ENCODE peak calls at places on chromosomes 11 and 22, in ten cellular contexts. D is heart right ventricle, Z is GM20000, Y is prostate gland, I is MCF 10A, V is HFFc6, G is omental fat pad, B is Calu3, W is PC-9, A is WTC11. X is an unnamed sample.

GRCh38 chr11:67613960-67614715 is 7.4 kb downstream of the NDUFV1 start:
- DNase-seq in I (peak), A (peak), V (peak), G (no peak), D (peak), Y (no peak), W (peak), Z (peak), B (peak), X (peak)

GRCh38 chr11:92651159-92651558 is 318.3 kb upstream of the MTNR1B start:
- DNase-seq in V (no peak), D (no peak), G (no peak), W (no peak), Y (no peak), B (no peak), I (no peak), Z (no peak), A (no peak), X (no peak)

GRCh38 chr11:11036185-11037161 is 178.6 kb upstream of the ZBED5 start:
- DNase-seq in G (no peak), W (no peak), Y (peak), B (peak), V (peak), A (peak), I (peak), D (no peak), Z (peak), X (no peak)

GRCh38 chr22:45225732-45226560 is 14.7 kb downstream of the KIAA0930 start:
- DNase-seq in A (no peak), V (no peak), I (peak), D (no peak), Z (no peak), W (no peak), B (no peak), Y (peak), G (no peak), X (no peak)

GRCh38 chr22:35425546-35425945 is 25.6 kb downstream of the MCM5 start:
- DNase-seq in I (no peak), D (no peak), A (no peak), W (no peak), Y (no peak), G (no peak), V (no peak), Z (no peak), B (no peak), X (no peak)

GRCh38 chr11:93857413-93858185 is 7.2 kb upstream of the VSTM5 start:
- DNase-seq in I (no peak), V (no peak), Y (no peak), Z (no peak), A (no peak), W (no peak), B (no peak), D (no peak), G (no peak), X (no peak)

GRCh38 chr22:38866399-38867123 is 5.5 kb downstream of the CBX6 start:
- DNase-seq in Y (no peak), B (no peak), A (peak), I (no peak), W (no peak), G (peak), V (no peak), D (no peak), Z (peak), X (no peak)

GRCh38 chr11:12909866-12910265 is 99.2 kb upstream of the RASSF10 start:
- DNase-seq in G (no peak), Z (no peak), Y (no peak), B (no peak), I (no peak), A (no peak), V (no peak), D (no peak), W (no peak), X (no peak)

GRCh38 chr11:128324531-128325141 is 262.7 kb downstream of the ETS1 start:
- DNase-seq in D (no peak), Y (no peak), Z (no peak), G (no peak), A (no peak), B (no peak), V (no peak), W (no peak), I (no peak), X (no peak)

GRCh38 chr11:128595221-128595620 is 7.9 kb upstream of the ETS1 start:
- DNase-seq in B (no peak), A (no peak), D (no peak), Z (no peak), V (peak), W (no peak), Y (no peak), I (no peak), G (no peak), X (no peak)

GRCh38 chr22:19571207-19571795 is 47.1 kb upstream of the CLDN5 start:
- DNase-seq in Z (no peak), G (no peak), I (no peak), W (no peak), V (no peak), A (no peak), D (no peak), Y (no peak), B (no peak), X (no peak)

GRCh38 chr11:1341928-1342524 is 32.6 kb upstream of the TOLLIP start:
- DNase-seq in W (no peak), D (no peak), G (peak), Y (no peak), I (no peak), A (no peak), B (no peak), Z (no peak), V (peak), X (no peak)

GRCh38 chr11:49151211-49151610 is 57.2 kb downstream of the FOLH1 start:
- DNase-seq in V (no peak), Z (no peak), D (no peak), G (no peak), I (no peak), A (no peak), Y (no peak), B (no peak), W (no peak), X (no peak)

GRCh38 chr11:45149483-45150056 is 3.1 kb downstream of the PRDM11 start:
- DNase-seq in A (no peak), V (no peak), G (no peak), W (no peak), B (no peak), I (no peak), Y (peak), Z (no peak), D (no peak), X (no peak)

GRCh38 chr11:84947970-84948600 is 679.1 kb downstream of the DLG2 start:
- DNase-seq in G (no peak), W (no peak), D (no peak), Y (no peak), B (no peak), I (peak), Z (no peak), A (peak), V (no peak), X (no peak)

GRCh38 chr11:20360650-20361049 is 2.9 kb upstream of the HTATIP2 start:
- DNase-seq in Z (peak), W (no peak), G (no peak), A (no peak), Y (no peak), B (peak), V (no peak), D (no peak), I (no peak), X (no peak)

GRCh38 chr11:120964857-120965256 is 59.0 kb upstream of the TBCEL start:
- DNase-seq in Y (no peak), G (no peak), V (peak), Z (no peak), B (no peak), W (no peak), I (no peak), A (no peak), D (no peak), X (no peak)

GRCh38 chr11:3138178-3139085 is 26.7 kb downstream of the OSBPL5 start:
- DNase-seq in A (peak), V (no peak), Y (no peak), W (no peak), D (peak), I (no peak), Z (no peak), G (no peak), B (no peak), X (no peak)

GRCh38 chr11:71364176-71364671 is 84.0 kb downstream of the DHCR7 start:
- DNase-seq in Y (no peak), W (no peak), G (no peak), V (no peak), B (no peak), D (no peak), I (no peak), Z (no peak), A (no peak), X (no peak)

GRCh38 chr22:44567846-44568493 is 69.9 kb upstream of the RTL6 start:
- DNase-seq in Z (no peak), W (no peak), B (peak), G (peak), D (no peak), I (peak), Y (no peak), A (peak), V (peak), X (no peak)

GRCh38 chr11:43852057-43852636 is 28.5 kb upstream of the ALKBH3 start:
- DNase-seq in B (peak), Z (peak), G (peak), D (no peak), Y (no peak), V (peak), W (peak), I (peak), A (peak), X (no peak)

GRCh38 chr22:30685178-30685577 is 9.5 kb upstream of the OSBP2 start:
- DNase-seq in D (no peak), Z (no peak), A (no peak), G (no peak), V (no peak), W (peak), I (no peak), Y (no peak), B (no peak), X (no peak)

GRCh38 chr11:60363542-60364525 is 14.5 kb upstream of the MS4A7 start:
- DNase-seq in A (peak), G (no peak), Y (peak), V (peak), I (peak), D (no peak), Z (peak), B (peak), W (no peak), X (peak)

GRCh38 chr11:46347637-46348311 is 511 bp downstream of the DGKZ start:
- DNase-seq in D (no peak), G (no peak), Y (no peak), I (no peak), V (no peak), W (no peak), A (no peak), B (peak), Z (no peak), X (no peak)

GRCh38 chr11:46249103-46249942 is 28.1 kb upstream of the CREB3L1 start:
- DNase-seq in W (peak), B (no peak), Z (no peak), Y (no peak), I (no peak), V (no peak), G (no peak), D (no peak), A (no peak), X (no peak)

GRCh38 chr11:95835768-95836488 is 45.6 kb downstream of the CEP57 start:
- DNase-seq in A (peak), G (no peak), Z (peak), V (peak), D (no peak), W (peak), I (peak), Y (peak), B (peak), X (no peak)

GRCh38 chr11:33027846-33028536 is 11.4 kb upstream of the TCP11L1 start:
- DNase-seq in W (no peak), Y (no peak), B (no peak), Z (no peak), A (no peak), I (no peak), V (peak), D (no peak), G (no peak), X (no peak)

GRCh38 chr11:116895053-116895757 is 57.8 kb upstream of the APOA1 start:
- DNase-seq in G (no peak), D (peak), A (peak), Y (no peak), W (no peak), I (no peak), Z (peak), V (no peak), B (no peak), X (peak)

GRCh38 chr11:94553938-94554337 is 10.2 kb downstream of the FUT4 start:
- DNase-seq in A (no peak), V (peak), D (no peak), W (peak), B (no peak), G (no peak), Z (no peak), I (peak), Y (no peak), X (no peak)

GRCh38 chr11:86916330-86916729 is 38.9 kb downstream of the FZD4 start:
- DNase-seq in W (peak), Z (no peak), G (no peak), Y (no peak), D (no peak), A (no peak), I (peak), B (no peak), V (peak), X (no peak)

GRCh38 chr11:91686700-91687099 is 537.9 kb upstream of the FAT3 start:
- DNase-seq in A (no peak), D (no peak), G (no peak), I (peak), B (no peak), V (no peak), Z (no peak), Y (no peak), W (no peak), X (no peak)

GRCh38 chr22:33922268-33922667 is 2.0 kb upstream of the LARGE1 start:
- DNase-seq in B (peak), Z (no peak), A (peak), Y (peak), I (no peak), G (no peak), W (no peak), V (no peak), D (no peak), X (peak)

DNA sequence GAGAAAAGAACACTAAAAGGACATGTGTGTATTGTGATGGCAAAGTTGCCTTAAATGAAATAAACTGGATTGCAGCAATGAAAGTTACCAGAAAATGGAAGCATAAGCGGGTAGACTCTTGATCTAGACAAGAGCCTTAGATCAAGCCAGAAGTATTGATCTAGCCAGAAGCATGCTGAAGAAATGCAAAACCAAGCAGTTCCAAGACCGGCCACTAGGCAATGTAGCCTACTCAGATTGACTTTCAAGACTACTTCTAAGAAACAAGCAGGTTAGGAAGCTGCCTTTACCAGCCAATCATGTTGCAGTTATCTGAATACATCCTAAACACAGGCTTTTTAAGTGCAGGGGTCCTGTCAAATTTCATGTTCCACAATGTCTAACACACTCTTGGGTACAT is 54.6 kb downstream of the KCNA4 start:
- DNase-seq in Y (no peak), V (no peak), D (no peak), Z (no peak), W (peak), A (peak), B (peak), G (no peak), I (peak), X (no peak)
- TF ChIP-seq CTCF in Y (peak), V (peak), D (no peak), Z (no peak), W (peak), A (peak), B (no peak), G (no peak), I (peak), X (no peak)

GRCh38 chr11:15913261-15913660 is 443.1 kb downstream of the SOX6 start:
- DNase-seq in G (no peak), Z (no peak), B (no peak), V (no peak), W (no peak), Y (no peak), I (no peak), A (no peak), D (no peak), X (no peak)
- TF ChIP-seq CTCF in G (no peak), Z (no peak), B (no peak), V (no peak), W (no peak), Y (no peak), I (no peak), A (no peak), D (peak), X (no peak)

GRCh38 chr11:79377399-79377798 is 63.4 kb downstream of the TENM4 start:
- DNase-seq in G (no peak), I (no peak), D (no peak), A (no peak), Z (no peak), B (no peak), W (no peak), Y (no peak), V (no peak), X (no peak)

GRCh38 chr11:79383874-79384273 is 57.0 kb downstream of the TENM4 start:
- DNase-seq in D (no peak), G (no peak), B (no peak), A (no peak), Y (no peak), W (no peak), V (no peak), I (no peak), Z (no peak), X (no peak)

GRCh38 chr11:79381036-79381435 is 59.8 kb downstream of the TENM4 start:
- DNase-seq in I (no peak), G (no peak), Y (no peak), A (no peak), Z (no peak), D (no peak), B (no peak), V (no peak), W (no peak), X (no peak)

GRCh38 chr11:79388201-79388600 is 52.6 kb downstream of the TENM4 start:
- DNase-seq in A (no peak), G (no peak), D (no peak), Z (no peak), Y (no peak), V (no peak), W (no peak), I (no peak), B (no peak), X (no peak)

GRCh38 chr11:79382301-79382700 is 58.5 kb downstream of the TENM4 start:
- DNase-seq in W (no peak), A (no peak), B (no peak), G (no peak), V (no peak), Z (no peak), Y (no peak), I (no peak), D (no peak), X (no peak)
- TF ChIP-seq CTCF in W (no peak), A (no peak), B (no peak), G (no peak), V (no peak), Z (no peak), Y (no peak), I (no peak), D (no peak), X (no peak)

DNA sequence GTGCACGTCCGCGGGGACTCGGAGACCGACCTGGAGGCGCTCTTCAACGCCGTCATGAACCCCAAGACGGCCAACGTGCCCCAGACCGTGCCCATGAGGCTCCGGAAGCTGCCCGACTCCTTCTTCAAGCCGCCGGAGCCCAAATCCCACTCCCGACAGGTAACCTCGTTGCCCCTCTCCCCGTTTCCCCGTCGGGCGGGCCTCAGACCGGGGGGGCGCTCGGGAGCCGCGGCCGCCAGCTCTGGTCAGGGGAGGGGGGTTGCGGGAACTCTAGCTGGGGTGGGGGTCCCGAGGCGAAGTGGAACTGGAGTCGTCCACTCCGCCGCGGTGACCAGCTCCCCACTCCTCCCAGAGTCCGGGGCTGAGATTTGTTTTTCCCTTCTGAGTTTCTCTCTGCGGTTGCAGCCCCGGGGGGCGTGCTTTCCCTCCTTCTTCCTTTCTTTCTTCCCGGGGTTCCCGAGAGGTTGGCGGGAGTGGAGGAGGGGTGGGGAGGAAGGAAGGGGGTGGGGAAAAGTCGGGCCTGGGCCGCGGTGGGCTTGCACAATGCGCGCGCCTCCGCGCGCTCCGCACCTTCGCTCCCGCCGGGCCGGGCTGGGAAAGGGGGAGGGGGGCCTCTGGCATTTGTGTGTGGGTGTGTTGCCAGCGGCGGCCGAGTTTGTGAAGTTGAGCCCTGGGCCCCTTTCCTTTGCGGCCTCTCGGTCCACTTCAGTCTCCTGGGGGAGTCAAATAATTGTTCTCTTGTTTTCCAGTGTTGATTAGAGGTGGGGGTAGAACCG is 952 bp downstream of the YAP1 start:
- DNase-seq in Z (peak), Y (peak), G (peak), D (peak), V (peak), B (peak), W (peak), A (peak), I (peak), X (no peak)
- TF ChIP-seq CTCF in Z (no peak), Y (no peak), G (no peak), D (peak), V (peak), B (no peak), W (no peak), A (no peak), I (no peak), X (no peak)

DNA sequence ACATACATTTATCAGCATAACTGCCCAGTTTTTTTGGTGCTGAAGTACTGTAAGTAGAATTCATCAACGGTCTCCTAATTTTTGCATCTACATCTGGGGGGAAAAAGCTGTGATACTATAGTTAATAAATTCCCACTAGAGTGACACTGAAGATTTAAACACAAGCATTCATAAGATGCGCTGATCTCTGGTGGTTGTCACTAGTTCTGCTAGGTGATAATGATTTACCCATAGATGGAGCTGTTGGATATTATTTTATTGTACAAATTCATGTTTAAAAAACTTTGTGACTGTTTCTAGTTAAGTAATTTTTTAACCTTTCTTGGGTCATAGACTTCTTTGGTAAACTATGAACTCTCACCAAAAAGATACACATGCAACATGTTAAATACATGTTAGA is 106.6 kb downstream of the EMSY start:
- DNase-seq in V (no peak), I (peak), Z (no peak), A (no peak), W (no peak), Y (no peak), D (no peak), G (no peak), B (no peak), X (no peak)
- TF ChIP-seq CTCF in V (peak), I (peak), Z (no peak), A (no peak), W (peak), Y (no peak), D (peak), G (no peak), B (no peak), X (no peak)